ENCODE peak calls at places on chromosomes 13 and 19, in seven cellular contexts. Z is CD4-positive, alpha-beta memory T cell; N is body of pancreas; L is tibial artery; F is adrenal gland; U is upper lobe of right lung; Q is stomach. A is an unnamed sample. For H3K4me1, the result is how much of the 10 kb centered on the place peaks cover.

GRCh38 chr13:42971670-42972355 is 20.2 kb downstream of the EPSTI1 start:
- DNase-seq in Z (no peak), N (no peak), L (no peak), F (no peak), U (no peak), Q (no peak), A (no peak)

GRCh38 chr13:27375686-27376326 is 48.6 kb upstream of the GTF3A start:
- DNase-seq in Z (peak), N (peak), L (peak), F (peak), U (no peak), Q (peak), A (peak)

GRCh38 chr19:55152017-55152416 is 3.0 kb upstream of the TNNT1 start:
- DNase-seq in Z (no peak), N (no peak), L (no peak), F (no peak), U (no peak), Q (no peak), A (no peak)

GRCh38 chr13:80339841-80340642 is 884 bp downstream of the SPRY2 start:
- DNase-seq in Z (no peak), N (peak), L (peak), F (peak), U (peak), Q (peak), A (peak)

GRCh38 chr19:42255766-42256750 is 1.1 kb upstream of the ERF start:
- DNase-seq in Z (no peak), N (peak), L (peak), F (peak), U (peak), Q (no peak), A (peak)

GRCh38 chr19:2453431-2454025 is 3.2 kb downstream of the LMNB2 start:
- DNase-seq in Z (no peak), N (no peak), L (no peak), F (no peak), U (no peak), Q (no peak), A (peak)

GRCh38 chr19:11166281-11167142 is 10.9 kb upstream of the SPC24 start:
- DNase-seq in Z (no peak), N (no peak), L (no peak), F (no peak), U (no peak), Q (no peak), A (peak)

GRCh38 chr13:32165791-32166190 is 134.2 kb downstream of the FRY start:
- DNase-seq in Z (no peak), N (no peak), L (peak), F (no peak), U (no peak), Q (no peak), A (peak)

GRCh38 chr19:17677002-17677401 is 11.2 kb downstream of the UNC13A start:
- DNase-seq in Z (no peak), N (no peak), L (no peak), F (no peak), U (no peak), Q (no peak), A (no peak)

GRCh38 chr19:49340069-49340864 is 5.1 kb downstream of the CD37 start:
- DNase-seq in Z (no peak), N (peak), L (peak), F (peak), U (peak), Q (peak), A (peak)

GRCh38 chr13:93956416-93956815 is 523.1 kb downstream of the DCT start:
- DNase-seq in Z (no peak), N (no peak), L (no peak), F (no peak), U (no peak), Q (no peak), A (no peak)

GRCh38 chr19:38915329-38916321 is 3.6 kb upstream of the CCER2 start:
- DNase-seq in Z (no peak), N (no peak), L (no peak), F (no peak), U (no peak), Q (no peak), A (peak)

GRCh38 chr19:23190341-23190740 is 59.9 kb downstream of the ZNF724 start:
- DNase-seq in Z (no peak), N (no peak), L (no peak), F (no peak), U (no peak), Q (no peak), A (no peak)
- H3K4me1 ChIP-seq in Z (under half), N (under half), L (under half), F (under half), U (under half), Q (under half), A (under half)

DNA sequence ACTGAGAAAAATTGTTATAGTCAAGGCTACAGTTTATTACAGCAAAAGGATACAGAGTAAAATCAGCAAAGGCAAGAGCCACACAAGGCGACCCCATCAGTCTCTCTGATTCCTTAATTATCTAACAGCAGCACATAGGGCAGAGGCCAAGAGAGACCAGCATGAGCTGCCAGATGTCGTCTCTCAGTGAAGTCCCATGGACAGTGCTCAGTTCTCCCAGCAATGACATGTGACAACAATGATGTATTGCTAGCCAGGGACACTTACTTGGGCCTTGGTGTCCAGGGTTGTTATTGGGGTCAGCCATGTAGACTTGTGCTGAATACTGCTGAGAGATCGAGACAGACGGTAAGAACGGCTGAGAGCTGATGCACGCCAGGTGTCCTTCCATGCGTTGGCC is 22.3 kb downstream of the ZSWIM9 start:
- DNase-seq in Z (no peak), N (no peak), L (no peak), F (no peak), U (no peak), Q (no peak), A (no peak)
- H3K27ac ChIP-seq in Z (no peak), N (no peak), L (no peak), F (no peak), U (no peak), Q (no peak), A (no peak)

DNA sequence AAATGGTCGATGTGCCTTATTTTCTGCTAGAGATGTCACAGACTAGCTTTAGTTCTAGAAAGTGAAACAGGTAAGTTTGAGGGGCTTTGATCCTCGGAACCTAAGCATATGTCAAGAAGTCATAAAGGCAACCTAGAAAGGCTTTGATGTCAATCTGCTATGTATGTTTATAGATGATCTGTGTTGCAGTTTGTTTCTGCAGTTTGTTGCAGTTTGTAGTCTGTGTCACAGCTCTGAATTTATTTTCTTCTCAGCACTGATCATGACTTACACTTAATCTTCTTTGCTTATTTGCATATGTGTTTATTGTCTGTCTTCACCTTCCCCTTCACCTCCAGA is 5.9 kb downstream of the LSM14A start:
- DNase-seq in Z (peak), N (no peak), L (no peak), F (no peak), U (no peak), Q (no peak), A (no peak)
- H3K4me1 ChIP-seq in Z (half or more), N (half or more), L (half or more), F (half or more), U (half or more), Q (half or more), A (under half)

GRCh38 chr13:53069800-53070199 is 41.2 kb downstream of the OLFM4 start:
- DNase-seq in Z (no peak), N (no peak), L (no peak), F (no peak), U (no peak), Q (no peak), A (no peak)
- H3K27ac ChIP-seq in Z (no peak), N (no peak), L (no peak), F (no peak), U (no peak), Q (no peak), A (no peak)

GRCh38 chr13:91132381-91132780 is 215.1 kb upstream of the MIR17HG start:
- DNase-seq in Z (no peak), N (no peak), L (no peak), F (no peak), U (no peak), Q (no peak), A (no peak)

GRCh38 chr13:91126806-91127205 is 220.7 kb upstream of the MIR17HG start:
- DNase-seq in Z (no peak), N (no peak), L (no peak), F (no peak), U (no peak), Q (no peak), A (no peak)

GRCh38 chr13:91123456-91124127 is 223.9 kb upstream of the MIR17HG start:
- DNase-seq in Z (no peak), N (no peak), L (no peak), F (no peak), U (no peak), Q (no peak), A (no peak)

GRCh38 chr13:91132786-91133185 is 214.7 kb upstream of the MIR17HG start:
- DNase-seq in Z (no peak), N (no peak), L (no peak), F (no peak), U (no peak), Q (no peak), A (peak)

DNA sequence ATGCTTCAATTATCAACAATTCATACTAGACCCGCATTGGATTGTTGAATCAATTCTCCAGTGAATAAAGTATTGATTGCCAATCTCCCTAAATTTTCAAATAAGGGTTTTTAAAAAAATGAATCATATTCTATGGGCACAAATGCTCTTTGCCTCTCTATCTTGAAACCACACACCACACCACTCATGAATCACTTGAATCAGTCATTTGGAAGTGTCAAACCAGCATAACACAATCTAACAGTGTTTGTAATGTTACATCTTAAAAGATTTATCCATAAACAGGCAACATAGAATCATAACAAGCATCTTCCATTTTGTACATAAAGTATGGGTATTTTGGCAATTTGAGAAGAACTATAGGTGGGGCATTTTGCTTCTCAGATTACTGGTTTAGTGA is 219.5 kb upstream of the MIR17HG start:
- DNase-seq in Z (no peak), N (no peak), L (no peak), F (no peak), U (no peak), Q (no peak), A (no peak)
- H3K4me1 ChIP-seq in Z (under half), N (under half), L (under half), F (under half), U (under half), Q (under half), A (under half)